ENCODE peak calls at places on chromosomes 3 and 15, in seven cellular contexts. I is breast epithelium, F is HCT116, L is lower lobe of right lung, B is psoas muscle, E is endodermal cell, A is PC-9. H is an unnamed sample. For H3K4me1, the result is how much of the 10 kb centered on the place peaks cover.

GRCh38 chr3:49792371-49793150 is 6.2 kb upstream of the IP6K1 start:
- DNase-seq in E (no peak), A (no peak), L (no peak), F (no peak), B (no peak), I (no peak), H (no peak)

GRCh38 chr3:141360888-141361598 is 7.3 kb upstream of the ZBTB38 start:
- DNase-seq in A (peak), L (no peak), B (no peak), E (peak), I (no peak), F (peak), H (no peak)

GRCh38 chr15:51144021-51144532 is 49.4 kb upstream of the TNFAIP8L3 start:
- DNase-seq in A (no peak), E (no peak), F (peak), I (no peak), B (no peak), L (no peak), H (no peak)

GRCh38 chr3:147943265-147943945 is 534.2 kb downstream of the ZIC1 start:
- DNase-seq in L (no peak), F (peak), E (no peak), A (peak), I (no peak), B (no peak), H (no peak)

GRCh38 chr15:26648676-26649075 is 124.2 kb downstream of the GABRB3 start:
- DNase-seq in L (no peak), F (no peak), I (no peak), B (no peak), A (no peak), E (no peak), H (no peak)

GRCh38 chr3:144821583-144821982 is 850.0 kb downstream of the DIPK2A start:
- DNase-seq in L (no peak), I (no peak), F (no peak), A (no peak), E (no peak), B (no peak), H (no peak)

GRCh38 chr3:50181985-50182384 is 9.4 kb upstream of the GNAT1 start:
- DNase-seq in B (no peak), I (no peak), F (no peak), E (no peak), A (no peak), L (no peak), H (no peak)

GRCh38 chr15:91855684-91856553 is 2.4 kb downstream of the SLCO3A1 start:
- DNase-seq in A (peak), I (peak), E (peak), F (no peak), B (no peak), L (peak), H (no peak)

GRCh38 chr3:52244061-52244628 is 1.4 kb upstream of the PPM1M start:
- DNase-seq in F (no peak), L (peak), A (peak), I (no peak), B (peak), E (no peak), H (peak)

GRCh38 chr3:103712320-103713008 is 1277.6 kb downstream of the ZPLD1 start:
- DNase-seq in I (no peak), F (peak), L (no peak), B (no peak), E (no peak), A (no peak), H (no peak)

GRCh38 chr15:52652286-52652685 is 26.9 kb downstream of the ATOSA start:
- DNase-seq in F (no peak), I (no peak), A (no peak), B (no peak), L (no peak), E (no peak), H (no peak)

GRCh38 chr3:174862101-174862500 is 3.0 kb downstream of the NAALADL2 start:
- DNase-seq in B (no peak), I (peak), F (peak), L (no peak), A (peak), E (peak), H (no peak)

GRCh38 chr15:82942691-82943090 is 9.8 kb downstream of the HOMER2 start:
- DNase-seq in A (peak), I (peak), B (peak), L (peak), F (peak), E (no peak), H (peak)

GRCh38 chr3:48765376-48765775 is 48.4 kb upstream of the IP6K2 start:
- DNase-seq in L (no peak), A (no peak), E (no peak), B (no peak), I (no peak), F (no peak), H (no peak)

GRCh38 chr3:72299823-72300222 is 514.9 kb upstream of the PROK2 start:
- DNase-seq in F (peak), L (no peak), B (no peak), I (no peak), E (no peak), A (no peak), H (no peak)

GRCh38 chr3:105369501-105370371 is 3.0 kb downstream of the ALCAM start:
- DNase-seq in I (peak), B (peak), A (peak), L (peak), F (no peak), E (peak), H (peak)

GRCh38 chr15:79678032-79678701 is 218.6 kb downstream of the MTHFS start:
- DNase-seq in B (no peak), A (no peak), E (no peak), I (no peak), L (no peak), F (no peak), H (no peak)

GRCh38 chr3:62211675-62212429 is 161.5 kb downstream of the FEZF2 start:
- DNase-seq in B (no peak), A (no peak), I (no peak), F (no peak), E (no peak), L (no peak), H (no peak)

GRCh38 chr3:148075829-148076716 is 621.6 kb upstream of the AGTR1 start:
- DNase-seq in F (peak), A (no peak), L (no peak), E (peak), B (no peak), I (no peak), H (no peak)

GRCh38 chr15:60580068-60580467 is 101.1 kb upstream of the ICE2 start:
- DNase-seq in A (no peak), B (no peak), I (no peak), L (no peak), E (no peak), F (no peak), H (no peak)

GRCh38 chr15:34883633-34884032 is 85.9 kb downstream of the AQR start:
- DNase-seq in I (no peak), F (no peak), L (no peak), A (no peak), B (no peak), E (no peak), H (no peak)

GRCh38 chr15:65896231-65896630 is 26.9 kb downstream of the RAB11A start:
- DNase-seq in A (no peak), F (no peak), I (no peak), L (no peak), E (no peak), B (no peak), H (no peak)

GRCh38 chr3:81728766-81729544 is 32.5 kb downstream of the GBE1 start:
- DNase-seq in E (no peak), I (no peak), A (no peak), F (no peak), B (no peak), L (no peak), H (no peak)

GRCh38 chr3:112629425-112629824 is 11.5 kb downstream of the CCDC80 start:
- DNase-seq in B (peak), E (peak), F (peak), L (no peak), A (peak), I (peak), H (peak)

GRCh38 chr3:138361193-138361525 is 12.8 kb downstream of the MRAS start:
- DNase-seq in A (no peak), B (no peak), L (no peak), I (no peak), E (no peak), F (no peak), H (no peak)

GRCh38 chr3:78022232-78022631 is 982.3 kb downstream of the ROBO2 start:
- DNase-seq in F (no peak), L (no peak), I (no peak), E (no peak), B (no peak), A (no peak), H (no peak)

GRCh38 chr3:28267984-28268849 is 26.8 kb downstream of the CMC1 start:
- DNase-seq in A (no peak), F (no peak), B (no peak), L (no peak), I (no peak), E (no peak), H (no peak)

GRCh38 chr3:100941046-100941445 is 52.2 kb downstream of the ABI3BP start:
- DNase-seq in I (peak), A (no peak), E (no peak), F (no peak), L (no peak), B (peak), H (no peak)

GRCh38 chr15:61651267-61651666 is 409.0 kb downstream of the VPS13C start:
- DNase-seq in F (no peak), B (no peak), E (no peak), I (no peak), A (no peak), L (no peak), H (no peak)

GRCh38 chr3:197186887-197187588 is 111.4 kb downstream of the DLG1 start:
- DNase-seq in E (no peak), L (no peak), F (peak), B (no peak), A (peak), I (no peak), H (no peak)

GRCh38 chr3:8914491-8914890 is 48.8 kb downstream of the RAD18 start:
- DNase-seq in F (no peak), B (no peak), E (no peak), L (no peak), A (no peak), I (no peak), H (no peak)

GRCh38 chr3:171260430-171260829 is 199.8 kb downstream of the TNIK start:
- DNase-seq in E (no peak), I (no peak), B (no peak), L (no peak), F (no peak), A (no peak), H (no peak)

GRCh38 chr3:127491909-127492308 is 98.6 kb downstream of the TPRA1 start:
- DNase-seq in E (no peak), F (no peak), I (no peak), A (no peak), L (no peak), B (no peak), H (no peak)

DNA sequence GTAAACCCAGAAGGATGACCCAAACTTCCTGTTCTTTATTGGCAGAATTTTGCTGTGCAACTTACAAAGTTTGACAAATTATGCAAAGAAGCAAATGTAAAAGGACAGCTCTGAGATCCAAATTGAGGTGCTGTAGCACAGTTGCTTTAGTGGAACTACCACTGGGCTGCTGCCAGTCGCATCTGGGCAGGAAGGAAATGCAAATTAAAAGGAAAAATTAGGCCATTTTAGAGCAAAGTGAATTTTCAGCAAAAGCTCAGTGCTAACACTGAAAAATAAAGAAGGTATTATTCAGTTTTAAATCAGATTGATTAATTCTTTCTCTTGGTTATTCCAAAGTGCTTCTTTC is 104.5 kb downstream of the ZMAT3 start:
- DNase-seq in A (no peak), I (no peak), F (no peak), B (no peak), E (no peak), L (no peak), H (no peak)
- H3K4me3 ChIP-seq in A (no peak), I (no peak), F (no peak), B (no peak), E (no peak), L (no peak), H (no peak)

DNA sequence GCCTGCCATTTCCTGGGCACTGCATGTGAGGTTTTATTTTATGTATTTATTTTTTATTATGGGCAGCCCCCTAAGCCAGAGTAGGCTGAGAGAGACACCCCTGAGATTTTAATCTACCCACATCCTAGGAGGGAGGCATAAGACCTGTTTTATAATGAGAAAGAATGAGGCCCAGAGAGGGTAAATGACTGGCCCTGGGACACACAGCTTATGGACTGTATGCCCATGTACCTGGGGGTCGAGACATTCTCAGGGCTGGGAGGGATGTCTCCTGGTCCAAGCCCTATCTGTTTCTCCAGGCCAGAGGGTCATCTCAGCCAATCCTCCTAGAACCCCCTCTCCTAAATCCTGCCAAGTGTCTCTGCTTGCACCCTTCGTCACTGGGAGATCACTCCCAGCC is 6.1 kb downstream of the PLXND1 start:
- DNase-seq in F (no peak), I (no peak), L (no peak), B (no peak), A (no peak), E (no peak), H (no peak)
- H3K4me1 ChIP-seq in F (under half), I (under half), L (half or more), B (half or more), A (under half), E (under half), H (half or more)

GRCh38 chr3:43742935-43743334 is 52.2 kb downstream of the ABHD5 start:
- DNase-seq in L (no peak), I (no peak), E (peak), B (no peak), A (no peak), F (no peak), H (no peak)
- TF ChIP-seq CTCF in L (no peak), I (peak), E (peak), B (no peak), A (peak), F (peak), H (no peak)

GRCh38 chr15:69578792-69579587 is 126.4 kb downstream of the RPLP1 start:
- DNase-seq in E (no peak), I (peak), B (peak), F (no peak), A (peak), L (peak), H (peak)
- H3K4me3 ChIP-seq in E (no peak), I (no peak), B (no peak), F (no peak), A (peak), L (no peak), H (no peak)

DNA sequence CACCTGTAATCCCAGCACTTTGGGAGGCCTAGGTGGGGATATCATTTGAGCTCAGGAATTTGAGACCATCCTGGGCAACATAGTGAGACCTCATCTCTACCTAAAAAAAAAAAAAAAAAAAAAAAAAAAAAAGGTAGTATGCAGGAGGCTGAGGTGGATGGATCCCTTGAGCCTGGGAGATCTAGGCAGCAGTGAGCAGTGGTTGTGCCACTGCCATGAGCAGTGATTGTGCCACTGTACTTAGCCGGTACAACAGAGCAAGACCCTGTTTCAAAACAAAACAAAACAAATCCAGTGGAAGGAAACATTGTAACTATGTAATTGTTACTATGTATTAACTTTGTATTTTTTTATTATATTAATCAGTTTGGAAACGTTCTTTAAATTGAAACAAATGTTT is 5.9 kb downstream of the FEM1B start:
- DNase-seq in E (no peak), F (no peak), A (no peak), B (no peak), I (no peak), L (no peak), H (no peak)
- H3K4me1 ChIP-seq in E (under half), F (under half), A (under half), B (half or more), I (under half), L (half or more), H (under half)

GRCh38 chr15:22902578-22902977 is 64.1 kb downstream of the NIPA2 start:
- DNase-seq in L (no peak), A (no peak), E (peak), F (no peak), I (no peak), B (no peak), H (no peak)
- TF ChIP-seq CTCF in L (no peak), A (no peak), E (peak), F (no peak), I (no peak), B (peak), H (no peak)

H was measured in left lung.